ENCODE peak calls at places on chromosomes 2 and 18, in nine cellular contexts. U, L, N, G, W, T, I, Q and C are unnamed samples.

GRCh38 chr2:29108225-29108624 is 7.0 kb upstream of the CLIP4 start:
- DNase-seq in L (peak; percentile 39), G (no peak), N (no peak), I (no peak), U (peak; percentile 96), T (peak; percentile 75), Q (no peak), W (no peak), C (peak; percentile 72)

GRCh38 chr2:196422361-196422760 is 217.2 kb upstream of the CCDC150 start:
- DNase-seq in Q (no peak), I (no peak), L (no peak), U (no peak), N (no peak), G (no peak), W (no peak), T (no peak), C (no peak)

GRCh38 chr2:20156826-20157605 is 67.9 kb downstream of the SDC1 start:
- DNase-seq in U (no peak), I (no peak), T (no peak), W (peak; percentile 59), L (no peak), G (peak; percentile 36), N (no peak), Q (peak; percentile 47), C (no peak)

GRCh38 chr2:102315850-102316370 is 4.5 kb downstream of the IL1RL1 start:
- DNase-seq in N (no peak), I (no peak), T (no peak), U (no peak), Q (no peak), W (no peak), G (no peak), L (no peak), C (no peak)

GRCh38 chr2:202377308-202377736 is 1.2 kb downstream of the BMPR2 start:
- DNase-seq in G (peak; percentile 48), W (peak; percentile 49), N (peak; percentile 57), L (peak; percentile 52), T (no peak), I (peak; percentile 55), U (no peak), Q (no peak), C (no peak)

GRCh38 chr18:36620801-36621200 is 208.0 kb downstream of the TPGS2 start:
- DNase-seq in L (no peak), U (peak; percentile 7), N (no peak), Q (no peak), I (no peak), T (no peak), W (no peak), G (no peak), C (no peak)

GRCh38 chr2:133812826-133813617 is 244.8 kb upstream of the NCKAP5 start:
- DNase-seq in L (no peak), I (no peak), Q (no peak), G (no peak), W (no peak), N (no peak), U (peak; percentile 12), T (no peak), C (no peak)

GRCh38 chr2:149200109-149200520 is 130.3 kb upstream of the LYPD6 start:
- DNase-seq in U (peak; percentile 16), G (no peak), I (no peak), T (no peak), L (no peak), N (no peak), Q (no peak), W (no peak), C (no peak)

GRCh38 chr2:217889656-217890055 is 113.1 kb downstream of the TNS1 start:
- DNase-seq in N (no peak), W (no peak), Q (no peak), L (no peak), U (no peak), I (no peak), G (no peak), T (no peak), C (no peak)

GRCh38 chr2:217886720-217887309 is 116.0 kb downstream of the TNS1 start:
- DNase-seq in W (peak; percentile 73), I (peak; percentile 82), T (no peak), Q (no peak), G (peak; percentile 81), L (peak; percentile 74), U (peak; percentile 75), N (peak; percentile 68), C (no peak)

GRCh38 chr2:217890445-217890844 is 112.3 kb downstream of the TNS1 start:
- DNase-seq in Q (no peak), I (peak; percentile 73), U (peak; percentile 83), T (no peak), N (no peak), L (peak; percentile 80), G (no peak), W (no peak), C (no peak)

GRCh38 chr2:217884985-217885384 is 117.8 kb downstream of the TNS1 start:
- DNase-seq in Q (no peak), N (no peak), L (no peak), U (no peak), G (no peak), I (no peak), W (no peak), T (no peak), C (no peak)

DNA sequence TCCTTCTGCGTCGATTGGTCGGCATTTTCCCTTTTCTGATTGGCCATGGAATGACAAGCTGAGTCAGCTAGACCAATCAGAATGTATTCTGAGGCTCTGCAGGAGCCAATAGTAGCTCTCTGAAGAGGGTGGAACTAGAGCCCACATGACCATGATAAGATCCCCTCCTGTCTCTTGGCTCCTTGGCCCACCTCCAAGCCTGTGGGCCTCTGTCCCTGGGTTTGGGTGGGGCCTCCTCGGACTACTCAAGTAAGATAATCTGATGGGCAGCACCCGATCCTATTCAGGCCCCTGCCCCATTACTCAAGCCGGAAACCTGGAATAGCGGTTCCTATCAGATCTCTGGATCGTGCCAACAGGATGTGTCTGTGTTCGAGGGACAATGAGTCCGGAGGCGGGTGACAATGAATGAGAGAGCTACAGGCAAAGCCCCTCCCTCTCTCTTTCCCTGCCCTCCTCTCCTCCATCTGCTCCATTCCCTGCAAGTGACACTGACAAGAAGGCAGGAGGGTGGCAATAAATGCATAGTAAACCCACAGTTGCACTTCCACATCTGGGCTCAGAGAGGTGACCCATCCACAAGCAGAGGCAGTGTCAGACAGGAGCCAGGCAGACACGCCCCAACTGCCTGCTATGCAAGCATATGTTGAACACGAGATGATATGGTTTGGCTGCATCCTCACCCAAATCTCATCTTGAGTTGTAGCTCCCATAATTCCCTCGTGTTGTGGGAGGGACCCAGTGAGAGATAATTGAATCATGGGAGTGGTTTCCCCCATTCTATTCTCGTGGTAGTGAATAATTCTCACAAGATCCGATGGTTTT is 114.7 kb downstream of the TNS1 start:
- DNase-seq in U (peak; percentile 34), I (no peak), G (no peak), N (no peak), T (no peak), Q (no peak), L (peak; percentile 91), W (no peak), C (no peak)
- H3K36me3 ChIP-seq in U (peaks cover 30% of the 10 kb centered on the region), I (peaks cover 92% of the 10 kb centered on the region), G (no peaks in the 10 kb centered on the region), N (peaks cover 5% of the 10 kb centered on the region), T (no peaks in the 10 kb centered on the region), Q (no peaks in the 10 kb centered on the region), L (peaks cover 97% of the 10 kb centered on the region), W (no peaks in the 10 kb centered on the region), C (peaks cover 46% of the 10 kb centered on the region)

DNA sequence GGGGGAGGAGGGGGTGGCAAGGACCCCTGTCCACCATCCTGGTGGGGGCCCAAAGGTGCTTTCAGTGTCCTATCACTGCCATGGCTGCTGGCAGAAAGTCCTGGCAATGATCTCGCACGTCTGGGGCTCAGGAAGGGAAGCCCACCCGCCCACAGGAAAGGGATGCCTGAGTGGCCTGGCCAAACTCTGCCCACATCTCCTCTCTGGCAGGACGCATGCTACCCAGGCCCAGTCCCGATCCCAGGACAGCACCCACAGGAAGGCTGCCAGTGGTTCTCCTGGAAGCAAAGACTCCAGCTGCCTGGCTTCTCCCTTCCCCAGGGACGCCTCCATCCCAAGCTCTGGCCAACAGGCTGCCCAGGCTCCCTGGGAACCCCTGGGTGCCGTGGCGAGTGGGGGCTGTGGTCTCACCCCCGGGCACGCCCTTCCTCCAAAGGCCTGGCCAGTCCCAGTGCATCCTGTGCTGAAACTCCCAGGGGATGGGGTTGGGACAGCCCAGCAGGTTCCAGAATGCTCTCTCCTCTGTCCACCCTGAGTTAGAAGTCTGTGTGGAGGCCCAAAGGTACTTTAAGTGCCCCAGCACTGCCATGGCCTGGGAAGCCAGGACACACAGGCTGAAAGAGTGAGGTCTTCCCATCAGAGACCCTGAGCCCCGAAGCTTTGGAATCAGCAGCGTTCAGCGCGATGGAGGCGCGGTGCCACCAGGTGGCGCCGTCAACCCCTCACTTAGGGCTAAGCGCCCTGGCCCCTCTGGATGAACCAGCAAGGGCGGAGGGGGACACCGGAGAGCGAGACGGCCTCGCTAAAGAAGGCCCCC is 29.8 kb upstream of the TAF1B start:
- DNase-seq in G (peak; percentile 74), N (peak; percentile 67), Q (no peak), U (peak; percentile 63), W (peak; percentile 73), L (peak; percentile 69), I (peak; percentile 76), T (no peak), C (no peak)
- H3K4me3 ChIP-seq in G (no peak overlapping the region), N (no peak overlapping the region), Q (no peak overlapping the region), U (no peak overlapping the region), W (no peak overlapping the region), L (no peak overlapping the region), I (peak overlapping the region; percentile 42), T (peak overlapping the region; percentile 17), C (no peak overlapping the region)

DNA sequence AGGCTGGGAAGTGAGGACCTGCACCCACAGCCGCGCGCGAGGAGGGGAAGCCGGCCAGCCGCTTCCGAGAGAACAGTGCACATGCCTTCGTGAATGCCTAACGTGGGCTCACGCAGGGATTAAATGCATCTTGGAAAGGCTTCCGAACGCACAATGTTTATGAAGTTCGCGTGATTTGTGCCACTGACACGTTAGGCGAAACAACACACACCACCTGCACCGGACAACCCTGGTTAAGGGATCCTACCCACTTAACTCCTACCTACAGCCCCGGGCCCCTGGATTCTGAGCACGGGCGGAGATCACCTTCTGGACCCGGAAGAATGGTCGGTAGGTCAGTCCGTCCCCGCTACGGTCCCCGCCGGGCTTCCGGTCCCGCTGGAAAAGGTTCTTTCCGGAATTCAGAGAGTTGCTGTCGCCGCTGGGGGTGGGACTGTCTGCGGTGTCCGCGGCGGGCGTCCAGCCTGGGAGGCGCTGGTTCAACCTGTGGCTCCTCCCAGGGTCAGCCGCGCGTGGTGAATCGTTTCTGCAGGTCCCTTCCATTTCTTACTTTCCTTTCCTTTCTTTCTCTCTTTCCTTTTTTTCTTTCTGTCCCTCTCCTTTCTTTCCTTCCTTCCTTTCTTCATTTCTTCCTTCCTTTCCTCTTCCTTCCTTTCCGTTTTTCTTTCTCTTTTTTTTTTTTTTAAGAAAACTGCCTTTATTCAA is at the start of gene MTIF2:
- DNase-seq in T (peak; percentile 91), L (peak; percentile 97), N (peak; percentile 96), G (peak; percentile 97), U (peak; percentile 93), W (peak; percentile 97), I (peak; percentile 98), Q (peak; percentile 78), C (peak; percentile 61)
- TF ChIP-seq CTCF in T (no peak), L (no peak), N (no peak), G (no peak), U (no peak), W (no peak), I (peak; percentile 14), Q (peak; percentile 14), C (peak; percentile 4)

DNA sequence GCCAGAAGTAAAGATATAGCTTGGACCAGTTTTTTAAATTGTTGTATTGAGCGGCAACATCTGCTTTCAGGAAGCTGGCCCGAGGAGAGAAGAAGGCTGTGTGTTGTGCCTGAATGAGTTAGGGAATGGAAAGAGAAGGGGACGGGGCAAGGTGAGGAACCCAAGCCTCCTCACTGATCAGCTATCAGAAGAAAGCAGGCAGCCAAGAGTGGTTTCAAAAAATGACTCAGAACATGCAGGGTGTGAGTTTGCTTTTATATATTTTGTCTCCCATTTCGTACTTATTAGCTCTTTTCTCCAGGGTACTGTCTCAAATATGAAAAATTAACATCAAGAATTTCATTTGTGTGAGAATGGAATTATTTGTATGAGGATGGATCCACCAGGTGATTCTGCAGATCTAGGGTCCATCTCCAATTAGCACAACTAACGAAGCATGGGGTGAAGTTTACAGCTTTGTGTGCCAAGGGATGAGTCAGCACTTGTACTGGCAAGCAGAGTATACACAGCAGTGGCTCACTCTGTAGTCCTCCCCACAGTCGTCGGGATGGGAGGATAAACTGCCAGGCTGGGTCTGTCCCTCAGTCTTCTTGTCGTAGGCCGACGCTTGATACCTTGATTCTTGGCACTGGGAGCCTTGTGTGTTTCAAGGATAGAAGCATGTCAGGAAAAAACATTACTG is 175.6 kb downstream of the PIEZO2 start:
- DNase-seq in W (peak; percentile 24), L (no peak), N (no peak), G (no peak), Q (no peak), T (no peak), U (peak; percentile 49), I (no peak), C (no peak)
- H3K36me3 ChIP-seq in W (no peaks in the 10 kb centered on the region), L (no peaks in the 10 kb centered on the region), N (no peaks in the 10 kb centered on the region), G (no peaks in the 10 kb centered on the region), Q (no peaks in the 10 kb centered on the region), T (no peaks in the 10 kb centered on the region), U (no peaks in the 10 kb centered on the region), I (no peaks in the 10 kb centered on the region), C (no peaks in the 10 kb centered on the region)